ENCODE peak calls at places on chromosomes 12 and 14, in eight cellular contexts. S is mucosa of descending colon, A is cardiac fibroblast, F is transverse colon, L is right lobe of liver, C is HCT116, W is AG09309, E is brain microvascular endothelial cell. U is an unnamed sample.

GRCh38 chr12:91877461-91878230 is 268.0 kb downstream of the BTG1 start:
- DNase-seq in L (no peak), W (no peak), E (no peak), F (no peak), C (no peak), A (no peak), S (no peak), U (no peak)

GRCh38 chr14:100246809-100247428 is 8.0 kb downstream of the YY1 start:
- DNase-seq in L (no peak), F (no peak), S (no peak), W (no peak), C (peak), A (peak), E (no peak), U (no peak)

GRCh38 chr12:15015121-15015520 is 42.3 kb downstream of the PDE6H start:
- DNase-seq in A (no peak), L (no peak), W (no peak), E (no peak), S (no peak), C (no peak), F (no peak), U (no peak)

GRCh38 chr12:75489613-75490210 is 9.2 kb downstream of the GLIPR1 start:
- DNase-seq in S (no peak), F (no peak), A (peak), W (no peak), C (peak), E (no peak), L (no peak), U (peak)

GRCh38 chr12:106598003-106598402 is 15.2 kb downstream of the RFX4 start:
- DNase-seq in E (no peak), C (no peak), W (no peak), L (no peak), A (no peak), S (no peak), F (no peak), U (no peak)

GRCh38 chr12:109739747-109740693 is 26.4 kb downstream of the FAM222A start:
- DNase-seq in W (no peak), S (peak), F (no peak), E (no peak), L (peak), A (no peak), C (no peak), U (no peak)

GRCh38 chr14:65470404-65470880 is 57.9 kb downstream of the FUT8 start:
- DNase-seq in L (peak), E (no peak), C (no peak), S (peak), W (no peak), F (no peak), A (no peak), U (no peak)

GRCh38 chr12:112711507-112711906 is 80.0 kb upstream of the RPH3A start:
- DNase-seq in S (no peak), W (no peak), A (no peak), C (no peak), E (no peak), L (no peak), F (no peak), U (no peak)

GRCh38 chr12:53961025-53961761 is 6.5 kb downstream of the HOXC12 start:
- DNase-seq in F (no peak), C (no peak), A (no peak), E (no peak), S (no peak), L (no peak), W (no peak), U (no peak)

GRCh38 chr12:2353281-2353680 is 300.5 kb downstream of the CACNA1C start:
- DNase-seq in A (no peak), S (no peak), L (no peak), C (no peak), E (no peak), F (no peak), W (no peak), U (no peak)

GRCh38 chr14:88614218-88614907 is 51.5 kb downstream of the ZC3H14 start:
- DNase-seq in E (peak), S (no peak), A (peak), F (no peak), L (no peak), W (peak), C (no peak), U (peak)

GRCh38 chr12:21831671-21832357 is 57.3 kb upstream of the KCNJ8 start:
- DNase-seq in E (no peak), S (no peak), C (no peak), A (peak), L (no peak), F (peak), W (no peak), U (peak)

GRCh38 chr12:74689071-74689655 is 151.5 kb downstream of the ATXN7L3B start:
- DNase-seq in A (peak), L (no peak), F (no peak), C (peak), S (no peak), W (peak), E (peak), U (peak)

GRCh38 chr12:95003921-95004272 is 400 bp upstream of the NDUFA12 start:
- DNase-seq in F (no peak), L (no peak), E (no peak), C (no peak), W (no peak), A (no peak), S (no peak), U (no peak)

GRCh38 chr12:95002754-95003153 is 743 bp downstream of the NDUFA12 start:
- DNase-seq in A (no peak), L (no peak), W (no peak), E (no peak), F (no peak), C (no peak), S (no peak), U (no peak)

GRCh38 chr12:95004610-95005009 is 1.1 kb upstream of the NDUFA12 start:
- DNase-seq in C (no peak), F (no peak), S (no peak), W (no peak), E (no peak), A (peak), L (no peak), U (peak)

GRCh38 chr12:95006206-95006605 is 2.7 kb upstream of the NDUFA12 start:
- DNase-seq in F (no peak), C (no peak), E (no peak), L (no peak), A (no peak), W (no peak), S (no peak), U (no peak)

DNA sequence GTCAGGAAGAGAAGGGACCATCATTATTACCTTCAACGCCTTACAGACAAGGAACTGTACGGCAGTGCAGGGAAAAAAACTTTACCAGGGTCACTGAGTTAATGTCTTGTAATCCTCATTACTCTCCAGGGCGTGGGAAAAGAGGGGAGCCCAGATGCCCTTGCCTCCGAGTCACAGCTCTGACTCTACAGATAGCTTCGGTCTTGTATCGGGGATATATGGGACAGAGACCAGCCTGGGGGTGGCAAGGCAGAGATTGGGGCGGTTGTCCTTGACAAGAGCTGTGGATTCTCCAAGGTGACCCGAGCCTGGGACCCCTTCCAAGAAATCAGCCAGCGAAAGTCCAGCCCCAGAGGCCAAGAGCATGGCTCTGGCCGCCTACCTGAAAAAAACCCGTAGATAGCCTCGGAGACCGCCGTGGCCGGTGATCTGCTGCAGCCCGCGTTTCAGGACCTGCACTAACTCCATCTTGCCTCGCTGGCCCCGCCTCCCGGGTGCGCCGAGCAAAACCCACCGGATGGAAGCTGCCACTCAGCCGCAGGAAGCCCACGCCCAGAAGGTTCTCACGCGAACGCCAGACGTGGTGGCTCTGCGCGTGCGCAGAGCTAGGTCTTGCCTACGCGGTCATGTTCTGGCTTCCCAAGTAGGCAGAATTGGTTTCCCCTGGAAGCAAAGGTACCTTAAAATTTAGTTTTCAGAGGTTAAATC is at the start of gene NDUFA12:
- DNase-seq in S (peak), W (peak), C (peak), L (peak), E (peak), F (peak), A (peak), U (peak)
- TF ChIP-seq CTCF in S (no peak), W (no peak), C (no peak), L (peak), E (no peak), F (no peak), A (no peak), U (no peak)

DNA sequence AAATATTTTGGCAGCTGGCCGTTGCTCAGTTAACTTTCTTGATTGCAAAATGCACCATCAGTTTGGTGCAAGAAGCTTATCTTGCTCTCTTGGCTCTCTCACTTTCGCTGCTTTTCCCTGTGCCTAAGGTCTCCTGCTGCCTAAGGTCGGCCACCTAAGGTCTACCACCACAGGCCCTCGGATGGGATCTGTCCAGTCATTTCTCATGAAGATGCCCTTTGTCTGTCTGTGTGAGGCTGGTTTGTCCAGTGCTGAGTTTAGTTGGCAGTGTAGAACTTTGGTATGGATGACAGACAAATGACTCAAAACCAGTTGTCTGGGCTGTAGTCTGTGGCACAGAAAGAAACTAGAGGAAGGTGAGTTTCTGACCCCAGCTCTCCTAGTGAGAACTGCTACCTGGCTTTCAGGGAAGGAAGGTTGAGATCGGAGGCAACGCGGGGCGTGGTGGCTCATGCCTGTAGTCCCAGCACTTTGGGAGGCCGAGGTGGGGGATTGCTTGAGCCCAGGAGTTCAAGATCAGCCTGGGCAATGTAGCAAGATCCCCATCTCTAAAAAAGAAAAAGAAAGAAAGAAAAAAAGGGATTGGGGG is 2.6 kb downstream of the MLXIP start:
- DNase-seq in W (no peak), A (peak), L (no peak), F (no peak), E (no peak), S (peak), C (no peak), U (peak)
- H3K4me3 ChIP-seq in W (peak), A (peak), L (peak), F (peak), E (peak), S (peak), C (no peak), U (peak)

GRCh38 chr14:104975481-104976197 is 2.5 kb downstream of the AHNAK2 start:
- DNase-seq in F (no peak), E (no peak), S (no peak), A (no peak), W (no peak), C (no peak), L (no peak), U (no peak)
- TF ChIP-seq CTCF in F (no peak), E (peak), S (no peak), A (no peak), W (no peak), C (no peak), L (no peak), U (no peak)

GRCh38 chr14:105605501-105606304 is 79.3 kb downstream of the TMEM121 start:
- DNase-seq in S (peak), L (peak), W (no peak), C (no peak), E (no peak), F (no peak), A (no peak), U (no peak)
- H3K4me3 ChIP-seq in S (no peak), L (no peak), W (no peak), C (no peak), E (no peak), F (no peak), A (no peak), U (no peak)

DNA sequence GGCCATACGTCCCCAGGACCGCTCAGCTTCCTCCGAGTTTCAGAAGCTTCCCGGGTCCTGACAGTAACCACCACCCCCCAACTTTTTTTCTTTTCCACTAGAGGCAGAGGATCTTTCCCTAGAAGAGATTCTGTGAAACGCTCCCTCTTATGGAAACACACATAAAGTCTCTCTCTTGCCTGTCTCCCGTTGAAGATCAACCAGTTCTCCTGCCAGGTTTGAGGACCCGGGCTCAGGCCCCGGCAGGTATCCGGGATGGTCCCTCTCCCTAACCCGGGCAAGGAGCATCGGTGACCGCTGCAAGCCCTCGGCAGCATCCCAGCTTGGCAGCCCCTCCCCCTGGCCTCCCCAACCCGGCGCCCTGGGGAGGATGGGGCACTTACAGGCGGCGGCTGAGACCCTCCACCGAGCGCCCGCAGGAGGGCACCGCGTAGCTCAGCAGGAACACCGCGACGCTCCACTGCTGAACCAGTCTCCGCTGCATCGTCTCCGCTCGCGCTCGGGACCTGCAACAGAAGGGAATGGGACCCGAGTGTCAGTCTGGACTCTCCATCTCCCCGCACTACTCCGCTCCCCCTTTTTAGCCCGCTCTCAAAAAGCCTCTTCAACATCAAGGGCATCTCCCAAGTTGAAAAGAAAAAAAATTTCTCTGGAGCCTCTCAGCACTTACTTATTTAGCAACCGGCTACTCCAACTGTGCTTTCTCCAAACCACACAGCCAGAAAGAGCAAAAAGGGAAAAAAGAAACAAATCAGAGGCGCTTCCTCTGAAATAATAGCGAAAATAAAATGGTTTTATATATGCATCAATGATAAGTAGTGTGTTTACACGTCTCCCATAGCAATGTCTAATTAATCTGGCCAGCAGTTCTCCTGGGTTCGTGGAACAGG is 3.3 kb downstream of the PTHLH start:
- DNase-seq in E (no peak), W (no peak), F (no peak), S (no peak), L (no peak), C (no peak), A (peak), U (peak)
- TF ChIP-seq CTCF in E (no peak), W (peak), F (no peak), S (no peak), L (no peak), C (no peak), A (no peak), U (peak)

DNA sequence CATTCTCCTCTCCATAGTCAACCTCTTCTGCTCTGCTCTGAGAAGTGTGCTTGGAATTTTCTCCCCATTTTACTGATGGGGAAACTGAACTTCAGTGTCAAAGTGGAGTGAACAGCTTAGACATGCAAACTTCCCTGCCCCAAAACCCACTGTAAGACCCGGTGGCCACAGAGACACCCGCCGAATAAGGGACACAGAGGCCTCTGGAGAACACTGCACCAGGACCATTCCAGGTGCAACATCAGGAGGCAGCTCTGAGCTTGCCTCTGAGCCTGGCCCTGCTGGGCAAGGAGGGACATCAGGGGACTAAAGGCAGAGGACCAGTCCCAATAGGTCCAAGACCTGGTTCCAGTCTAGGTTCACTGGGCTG is 1.7 kb downstream of the HDAC7 start:
- DNase-seq in L (peak), E (no peak), S (no peak), A (no peak), F (no peak), C (no peak), W (no peak), U (no peak)
- H3K4me3 ChIP-seq in L (peak), E (peak), S (no peak), A (peak), F (no peak), C (no peak), W (peak), U (peak)